ENCODE peak calls at places on chromosomes 5 and 9, in four cellular contexts. V, Z, Y and K are unnamed samples.

GRCh38 chr9:101432171-101432570 is 3.4 kb downstream of the ALDOB start:
- DNase-seq in V (no peak), Y (no peak), Z (no peak), K (no peak)

GRCh38 chr5:179817071-179817840 is 3.4 kb upstream of the SQSTM1 start:
- DNase-seq in V (no peak), Z (peak; percentile 46), Y (no peak), K (no peak)

GRCh38 chr9:1296331-1296730 is 246.2 kb downstream of the DMRT2 start:
- DNase-seq in Y (no peak), Z (no peak), V (no peak), K (no peak)

GRCh38 chr5:111697881-111698757 is 58.9 kb downstream of the NREP start:
- DNase-seq in Z (peak; percentile 74), V (no peak), Y (peak; percentile 40), K (no peak)

GRCh38 chr5:114152656-114153360 is 209.1 kb upstream of the KCNN2 start:
- DNase-seq in V (no peak), Z (no peak), Y (no peak), K (no peak)

GRCh38 chr5:133849116-133849515 is 119.3 kb downstream of the C5orf15 start:
- DNase-seq in Y (no peak), Z (no peak), V (no peak), K (no peak)

GRCh38 chr9:90460220-90460619 is 182.4 kb downstream of the DIRAS2 start:
- DNase-seq in Y (no peak), V (no peak), Z (no peak), K (no peak)

GRCh38 chr5:135025730-135026644 is 8.0 kb downstream of the PITX1 start:
- DNase-seq in Y (no peak), V (no peak), Z (no peak), K (no peak)

DNA sequence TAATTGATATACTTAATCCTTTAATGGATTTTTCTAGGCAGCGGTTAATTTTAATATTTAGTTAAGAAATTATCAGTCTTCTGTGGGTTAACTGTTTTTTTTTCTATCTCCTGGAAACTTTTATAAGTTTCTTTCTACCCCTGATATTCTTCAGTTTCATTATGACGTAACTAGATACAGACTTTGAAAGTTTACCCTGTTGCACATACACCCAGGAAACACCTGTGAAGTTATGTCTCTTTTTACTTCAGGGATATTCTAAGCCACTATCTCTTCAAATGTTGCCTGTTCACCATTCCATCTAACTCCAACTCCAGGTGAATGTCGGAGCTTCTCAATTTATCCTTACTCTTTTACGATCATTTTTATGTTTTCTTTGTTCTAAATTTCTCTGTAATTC is 329.0 kb downstream of the ICE1 start:
- DNase-seq in Z (no peak), V (no peak), Y (no peak), K (peak; percentile 43)
- H3K4me3 ChIP-seq in Z (no peak overlapping the region), V (no peak overlapping the region), Y (no peak overlapping the region), K (no peak overlapping the region)

DNA sequence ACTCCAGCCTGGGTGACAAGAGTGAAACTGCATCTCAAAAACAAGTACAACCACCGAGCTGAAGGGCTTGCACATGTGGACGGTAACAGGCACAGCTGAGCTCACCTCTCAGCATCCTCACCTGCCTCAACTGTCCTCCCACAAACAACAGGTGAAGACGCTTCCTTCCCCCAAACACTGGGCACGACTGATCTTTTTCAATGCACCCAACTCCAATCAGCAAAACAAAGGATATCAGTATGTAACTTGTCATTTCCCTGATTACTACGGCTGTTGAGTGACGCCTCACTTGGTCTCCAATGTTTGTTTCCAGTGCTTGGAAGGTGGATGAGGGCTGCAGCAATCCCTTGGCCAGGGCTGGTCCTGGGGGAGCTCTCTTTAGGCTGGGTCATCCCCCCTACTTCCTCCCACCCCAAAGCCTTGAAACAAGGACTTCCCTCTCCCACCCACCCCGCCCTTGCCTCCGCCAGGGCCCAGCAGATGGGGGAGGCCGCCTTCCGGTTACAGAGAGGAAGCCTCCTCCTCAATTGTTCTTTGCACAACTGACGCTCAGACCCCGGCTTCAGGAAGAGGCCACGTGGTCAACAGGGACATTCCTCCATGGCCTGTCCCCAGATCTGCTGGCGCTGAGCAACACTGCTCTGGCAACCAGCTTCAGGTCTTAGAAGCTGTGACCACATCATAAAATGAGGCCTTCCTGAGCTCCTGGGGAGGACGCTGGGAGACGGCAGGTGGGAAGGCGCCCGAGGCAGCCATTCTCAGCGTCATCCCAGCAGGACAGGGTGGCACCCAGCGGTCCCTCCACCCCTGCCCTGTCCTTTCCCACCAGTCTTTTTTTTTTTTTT is 5.9 kb downstream of the FAM78A start:
- DNase-seq in Y (no peak), V (peak; percentile 74), Z (no peak), K (peak; percentile 74)
- H3K4me3 ChIP-seq in Y (no peak overlapping the region), V (no peak overlapping the region), Z (no peak overlapping the region), K (peak overlapping the region; percentile 32)

DNA sequence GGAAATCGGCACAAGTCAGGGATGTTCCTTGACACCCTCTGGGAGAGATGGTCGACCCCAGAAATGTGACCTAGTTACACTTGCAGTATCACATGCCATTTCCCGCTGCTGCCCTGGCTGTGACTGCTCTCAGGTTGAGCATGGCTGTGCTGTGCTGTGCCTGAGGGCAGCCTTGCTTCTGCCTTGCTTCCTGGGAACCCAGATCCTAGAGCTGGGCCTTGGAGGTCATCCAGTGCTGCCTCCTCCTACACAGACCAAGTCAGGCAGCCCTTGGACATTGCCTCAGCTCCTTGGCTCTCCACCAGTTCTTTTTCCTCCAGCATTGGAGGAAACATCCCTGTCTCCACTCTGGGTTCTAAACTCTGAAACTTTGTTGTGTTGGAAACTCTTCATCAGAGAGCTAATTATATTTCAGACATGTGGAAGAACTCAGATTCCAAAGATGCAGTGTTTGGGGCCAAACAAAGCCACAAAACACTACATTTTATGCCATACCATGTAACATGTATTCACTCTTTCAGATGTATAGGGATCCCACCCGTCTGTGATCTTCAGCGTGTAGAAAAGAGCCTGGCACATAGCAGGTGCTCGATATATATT is 6.1 kb downstream of the MAMDC2 start:
- DNase-seq in Z (peak; percentile 77), V (peak; percentile 68), Y (no peak), K (no peak)
- H3K4me3 ChIP-seq in Z (no peak overlapping the region), V (no peak overlapping the region), Y (no peak overlapping the region), K (no peak overlapping the region)

DNA sequence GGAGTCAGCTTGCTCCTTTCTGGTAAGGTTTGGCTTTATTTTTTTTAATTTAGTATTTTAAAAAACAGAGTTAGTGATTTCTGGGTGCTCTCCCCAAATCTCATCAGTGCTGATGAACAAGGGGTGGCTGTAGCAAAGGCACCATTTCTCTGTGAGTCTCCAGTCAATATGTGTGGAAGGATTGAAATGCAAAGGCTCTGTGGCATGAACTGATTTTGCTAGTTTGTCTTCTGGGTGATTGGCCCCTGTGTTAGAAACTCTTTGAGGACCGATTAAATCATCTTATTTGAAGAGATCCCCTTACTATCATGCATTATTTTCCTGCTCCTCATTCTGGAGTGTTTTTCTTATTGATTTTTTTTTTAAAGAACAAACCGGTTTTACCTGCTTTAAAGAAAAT is 596 bp downstream of the TEK start:
- DNase-seq in V (no peak), Z (peak; percentile 20), Y (no peak), K (no peak)
- H3K4me3 ChIP-seq in V (no peak overlapping the region), Z (peak overlapping the region; percentile 74), Y (no peak overlapping the region), K (no peak overlapping the region)

GRCh38 chr9:136654820-136655219 is 7.9 kb upstream of the EGFL7 start:
- DNase-seq in Y (no peak), Z (no peak), V (no peak), K (no peak)
- H3K4me3 ChIP-seq in Y (no peak overlapping the region), Z (no peak overlapping the region), V (no peak overlapping the region), K (no peak overlapping the region)